ENCODE peak calls at places on chromosomes 5 and 9, in seven cellular contexts. One of them, this sample, is unnamed.

GRCh38 chr9:123157216-123157615 is 111.2 kb downstream of the STRBP start:
- DNase-seq in uterus: no peak
- DNase-seq in right lobe of liver: no peak
- DNase-seq in IMR-90: peak
- DNase-seq in body of pancreas: no peak
- DNase-seq in tibial nerve: no peak
- DNase-seq in A549: no peak
- DNase-seq in this sample: no peak

GRCh38 chr5:36304095-36304494 is 2.4 kb upstream of the RANBP3L start:
- DNase-seq in right lobe of liver: no peak
- DNase-seq in IMR-90: no peak
- DNase-seq in tibial nerve: no peak
- DNase-seq in uterus: no peak
- DNase-seq in A549: no peak
- DNase-seq in body of pancreas: no peak
- DNase-seq in this sample: no peak

GRCh38 chr5:37810311-37810710 is 29.5 kb downstream of the GDNF start:
- DNase-seq in tibial nerve: no peak
- DNase-seq in right lobe of liver: no peak
- DNase-seq in body of pancreas: no peak
- DNase-seq in A549: no peak
- DNase-seq in IMR-90: peak
- DNase-seq in uterus: no peak
- DNase-seq in this sample: no peak

GRCh38 chr5:89493414-89493813 is 610.4 kb upstream of the MEF2C start:
- DNase-seq in body of pancreas: no peak
- DNase-seq in tibial nerve: no peak
- DNase-seq in IMR-90: no peak
- DNase-seq in A549: no peak
- DNase-seq in uterus: no peak
- DNase-seq in right lobe of liver: no peak
- DNase-seq in this sample: no peak

GRCh38 chr9:110923601-110924000 is 114.7 kb downstream of the LPAR1 start:
- DNase-seq in right lobe of liver: no peak
- DNase-seq in body of pancreas: no peak
- DNase-seq in uterus: no peak
- DNase-seq in IMR-90: peak
- DNase-seq in A549: no peak
- DNase-seq in tibial nerve: no peak
- DNase-seq in this sample: no peak

GRCh38 chr9:131810351-131811170 is 70.7 kb upstream of the RAPGEF1 start:
- DNase-seq in right lobe of liver: no peak
- DNase-seq in A549: no peak
- DNase-seq in IMR-90: no peak
- DNase-seq in uterus: no peak
- DNase-seq in tibial nerve: no peak
- DNase-seq in body of pancreas: no peak
- DNase-seq in this sample: no peak

GRCh38 chr9:4305065-4305481 is 5.2 kb upstream of the GLIS3 start:
- DNase-seq in tibial nerve: no peak
- DNase-seq in body of pancreas: peak
- DNase-seq in A549: no peak
- DNase-seq in IMR-90: no peak
- DNase-seq in right lobe of liver: peak
- DNase-seq in uterus: no peak
- DNase-seq in this sample: no peak

GRCh38 chr9:125826850-125827249 is 79.7 kb downstream of the PBX3 start:
- DNase-seq in tibial nerve: no peak
- DNase-seq in right lobe of liver: no peak
- DNase-seq in uterus: no peak
- DNase-seq in IMR-90: no peak
- DNase-seq in A549: no peak
- DNase-seq in body of pancreas: no peak
- DNase-seq in this sample: no peak

GRCh38 chr5:94361161-94361560 is 257.2 kb downstream of the KIAA0825 start:
- DNase-seq in tibial nerve: no peak
- DNase-seq in right lobe of liver: no peak
- DNase-seq in A549: no peak
- DNase-seq in body of pancreas: no peak
- DNase-seq in IMR-90: no peak
- DNase-seq in uterus: no peak
- DNase-seq in this sample: no peak

GRCh38 chr9:114156311-114156657 is 947 bp downstream of the COL27A1 start:
- DNase-seq in body of pancreas: no peak
- DNase-seq in A549: no peak
- DNase-seq in uterus: no peak
- DNase-seq in right lobe of liver: no peak
- DNase-seq in tibial nerve: no peak
- DNase-seq in IMR-90: no peak
- DNase-seq in this sample: no peak

GRCh38 chr9:37262410-37262809 is 142.0 kb downstream of the ZCCHC7 start:
- DNase-seq in IMR-90: peak
- DNase-seq in tibial nerve: no peak
- DNase-seq in body of pancreas: peak
- DNase-seq in A549: peak
- DNase-seq in right lobe of liver: no peak
- DNase-seq in uterus: no peak
- DNase-seq in this sample: peak

GRCh38 chr5:154193176-154193575 is 2.6 kb downstream of the GALNT10 start:
- DNase-seq in uterus: no peak
- DNase-seq in right lobe of liver: no peak
- DNase-seq in IMR-90: no peak
- DNase-seq in tibial nerve: no peak
- DNase-seq in body of pancreas: no peak
- DNase-seq in A549: no peak
- DNase-seq in this sample: peak

GRCh38 chr9:122228191-122228905 is 409 bp downstream of the LHX6 start:
- DNase-seq in right lobe of liver: no peak
- DNase-seq in body of pancreas: no peak
- DNase-seq in tibial nerve: no peak
- DNase-seq in A549: no peak
- DNase-seq in uterus: no peak
- DNase-seq in IMR-90: no peak
- DNase-seq in this sample: no peak

GRCh38 chr9:85508616-85509015 is 233.1 kb downstream of the AGTPBP1 start:
- DNase-seq in A549: peak
- DNase-seq in body of pancreas: no peak
- DNase-seq in right lobe of liver: no peak
- DNase-seq in tibial nerve: no peak
- DNase-seq in IMR-90: no peak
- DNase-seq in uterus: no peak
- DNase-seq in this sample: no peak

GRCh38 chr5:149895416-149896345 is 48.9 kb downstream of the PDE6A start:
- DNase-seq in IMR-90: peak
- DNase-seq in A549: no peak
- DNase-seq in right lobe of liver: no peak
- DNase-seq in uterus: no peak
- DNase-seq in body of pancreas: no peak
- DNase-seq in tibial nerve: no peak
- DNase-seq in this sample: no peak

GRCh38 chr9:83572524-83572923 is 34.3 kb upstream of the FRMD3 start:
- DNase-seq in tibial nerve: no peak
- DNase-seq in right lobe of liver: no peak
- DNase-seq in A549: no peak
- DNase-seq in body of pancreas: no peak
- DNase-seq in IMR-90: no peak
- DNase-seq in uterus: no peak
- DNase-seq in this sample: no peak

GRCh38 chr5:84032404-84032803 is 311.7 kb upstream of the HAPLN1 start:
- DNase-seq in A549: no peak
- DNase-seq in body of pancreas: no peak
- DNase-seq in right lobe of liver: no peak
- DNase-seq in uterus: no peak
- DNase-seq in tibial nerve: no peak
- DNase-seq in IMR-90: peak
- DNase-seq in this sample: no peak

GRCh38 chr5:68046445-68046844 is 169.1 kb upstream of the PIK3R1 start:
- DNase-seq in uterus: no peak
- DNase-seq in body of pancreas: no peak
- DNase-seq in tibial nerve: no peak
- DNase-seq in IMR-90: peak
- DNase-seq in A549: peak
- DNase-seq in right lobe of liver: no peak
- DNase-seq in this sample: no peak

GRCh38 chr5:77893225-77893860 is 117.2 kb upstream of the TBCA start:
- DNase-seq in uterus: no peak
- DNase-seq in tibial nerve: no peak
- DNase-seq in A549: peak
- DNase-seq in right lobe of liver: no peak
- DNase-seq in body of pancreas: no peak
- DNase-seq in IMR-90: peak
- DNase-seq in this sample: peak

GRCh38 chr5:3303777-3304176 is 291.9 kb upstream of the IRX1 start:
- DNase-seq in A549: no peak
- DNase-seq in body of pancreas: no peak
- DNase-seq in tibial nerve: no peak
- DNase-seq in right lobe of liver: no peak
- DNase-seq in IMR-90: no peak
- DNase-seq in uterus: no peak
- DNase-seq in this sample: no peak

GRCh38 chr9:17531642-17532254 is 47.1 kb upstream of the SH3GL2 start:
- DNase-seq in tibial nerve: peak
- DNase-seq in body of pancreas: peak
- DNase-seq in uterus: no peak
- DNase-seq in A549: peak
- DNase-seq in IMR-90: peak
- DNase-seq in right lobe of liver: no peak
- DNase-seq in this sample: peak

GRCh38 chr5:178186417-178186816 is 754 bp downstream of the GMCL2 start:
- DNase-seq in tibial nerve: no peak
- DNase-seq in A549: no peak
- DNase-seq in right lobe of liver: no peak
- DNase-seq in uterus: no peak
- DNase-seq in body of pancreas: no peak
- DNase-seq in IMR-90: peak
- DNase-seq in this sample: no peak

GRCh38 chr9:127396808-127397721 is at the start of gene SLC2A8:
- DNase-seq in IMR-90: peak
- DNase-seq in right lobe of liver: peak
- DNase-seq in uterus: peak
- DNase-seq in body of pancreas: peak
- DNase-seq in A549: peak
- DNase-seq in tibial nerve: peak
- DNase-seq in this sample: peak
- TF ChIP-seq POLR2A in IMR-90: peak
- TF ChIP-seq POLR2A in right lobe of liver: peak
- TF ChIP-seq POLR2A in uterus: peak
- TF ChIP-seq POLR2A in body of pancreas: peak
- TF ChIP-seq POLR2A in A549: peak
- TF ChIP-seq POLR2A in tibial nerve: peak
- TF ChIP-seq POLR2A in this sample: no peak

GRCh38 chr9:129446828-129447550 is 173.9 kb downstream of the C9orf50 start:
- DNase-seq in IMR-90: no peak
- DNase-seq in body of pancreas: no peak
- DNase-seq in tibial nerve: no peak
- DNase-seq in right lobe of liver: no peak
- DNase-seq in uterus: no peak
- DNase-seq in A549: no peak
- DNase-seq in this sample: no peak
- TF ChIP-seq POLR2A in IMR-90: no peak
- TF ChIP-seq POLR2A in body of pancreas: no peak
- TF ChIP-seq POLR2A in tibial nerve: no peak
- TF ChIP-seq POLR2A in right lobe of liver: no peak
- TF ChIP-seq POLR2A in uterus: no peak
- TF ChIP-seq POLR2A in A549: no peak
- TF ChIP-seq POLR2A in this sample: no peak

GRCh38 chr5:72847989-72848473 is 31.6 kb downstream of the TNPO1 start:
- DNase-seq in body of pancreas: peak
- DNase-seq in uterus: peak
- DNase-seq in tibial nerve: peak
- DNase-seq in A549: peak
- DNase-seq in right lobe of liver: peak
- DNase-seq in IMR-90: peak
- DNase-seq in this sample: peak
- TF ChIP-seq POLR2A in body of pancreas: peak
- TF ChIP-seq POLR2A in uterus: peak
- TF ChIP-seq POLR2A in tibial nerve: peak
- TF ChIP-seq POLR2A in A549: peak
- TF ChIP-seq POLR2A in right lobe of liver: peak
- TF ChIP-seq POLR2A in IMR-90: peak
- TF ChIP-seq POLR2A in this sample: peak

GRCh38 chr5:65102501-65102825 is 333.7 kb downstream of the CWC27 start:
- DNase-seq in tibial nerve: no peak
- DNase-seq in IMR-90: no peak
- DNase-seq in A549: no peak
- DNase-seq in uterus: no peak
- DNase-seq in body of pancreas: no peak
- DNase-seq in right lobe of liver: no peak
- DNase-seq in this sample: no peak

GRCh38 chr5:65103674-65104035 is 334.9 kb downstream of the CWC27 start:
- DNase-seq in A549: no peak
- DNase-seq in right lobe of liver: no peak
- DNase-seq in tibial nerve: no peak
- DNase-seq in body of pancreas: no peak
- DNase-seq in IMR-90: no peak
- DNase-seq in uterus: peak
- DNase-seq in this sample: no peak

GRCh38 chr5:65104831-65105230 is 336.1 kb downstream of the CWC27 start:
- DNase-seq in body of pancreas: no peak
- DNase-seq in A549: no peak
- DNase-seq in IMR-90: no peak
- DNase-seq in uterus: no peak
- DNase-seq in tibial nerve: no peak
- DNase-seq in right lobe of liver: no peak
- DNase-seq in this sample: no peak

GRCh38 chr5:65101706-65102105 is 333.0 kb downstream of the CWC27 start:
- DNase-seq in right lobe of liver: no peak
- DNase-seq in body of pancreas: no peak
- DNase-seq in tibial nerve: no peak
- DNase-seq in A549: no peak
- DNase-seq in uterus: no peak
- DNase-seq in IMR-90: peak
- DNase-seq in this sample: peak

DNA sequence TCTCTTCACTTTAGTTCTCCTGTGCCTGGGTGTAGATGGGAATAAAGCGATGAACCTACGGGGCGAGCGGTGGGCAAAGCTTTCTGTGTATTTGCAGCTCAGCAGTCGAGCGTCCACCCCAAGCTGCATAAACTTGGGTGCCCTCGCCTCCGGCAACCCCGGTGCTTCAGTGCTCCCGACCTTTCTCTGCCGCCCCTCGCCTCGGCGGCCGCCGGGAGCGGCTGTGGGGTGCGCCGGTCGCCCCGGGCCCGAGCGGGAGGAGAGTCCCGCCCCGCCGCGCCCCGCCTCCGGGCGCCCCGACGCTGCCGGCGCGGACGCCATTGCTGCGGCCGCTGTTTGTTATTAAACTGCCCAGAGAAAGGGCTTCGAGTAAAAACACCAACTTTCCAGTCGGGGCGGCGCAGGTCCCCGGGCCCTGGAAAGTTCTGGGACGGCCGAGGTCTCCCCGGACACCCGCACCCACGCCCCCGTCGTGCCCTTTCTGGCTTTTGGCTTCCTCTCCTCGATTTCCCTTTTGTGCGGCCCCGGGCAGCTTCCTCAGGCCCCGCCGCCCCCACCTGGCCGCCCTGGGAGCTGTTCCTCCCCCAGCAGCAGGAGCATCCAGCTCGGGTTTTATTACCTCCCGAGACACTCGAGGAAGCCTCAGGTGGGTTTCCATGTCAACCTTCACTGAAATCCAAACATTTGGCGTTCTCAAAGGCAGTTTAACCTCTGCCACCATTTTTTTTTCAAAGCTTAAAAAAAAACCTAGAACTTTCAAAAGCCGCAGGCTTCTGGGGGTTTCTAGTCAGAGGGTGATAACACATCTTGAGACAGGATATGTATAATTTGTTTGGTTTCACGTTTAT is 334.3 kb downstream of the CWC27 start:
- DNase-seq in IMR-90: peak
- DNase-seq in body of pancreas: peak
- DNase-seq in A549: peak
- DNase-seq in uterus: peak
- DNase-seq in right lobe of liver: peak
- DNase-seq in tibial nerve: peak
- DNase-seq in this sample: peak
- TF ChIP-seq POLR2A in IMR-90: no peak
- TF ChIP-seq POLR2A in body of pancreas: peak
- TF ChIP-seq POLR2A in A549: peak
- TF ChIP-seq POLR2A in uterus: no peak
- TF ChIP-seq POLR2A in right lobe of liver: peak
- TF ChIP-seq POLR2A in tibial nerve: no peak
- TF ChIP-seq POLR2A in this sample: peak

This sample was measured in erythroblast.